ENCODE peak calls at places on chromosomes 5 and 9, in four cellular contexts. S, K, E and O are unnamed samples.

GRCh38 chr9:626591-626990 is 214.9 kb upstream of the DMRT1 start:
- DNase-seq in S (no peak), K (no peak), E (no peak), O (no peak)

GRCh38 chr5:158958048-158958994 is 141.4 kb downstream of the EBF1 start:
- DNase-seq in K (no peak), E (no peak), S (no peak), O (no peak)

GRCh38 chr9:128190516-128191405 is 611 bp downstream of the CIZ1 start:
- DNase-seq in K (no peak), E (no peak), S (peak), O (peak)

GRCh38 chr5:139287890-139288635 is 5.5 kb upstream of the MATR3 start:
- DNase-seq in K (no peak), S (peak), E (no peak), O (peak)

GRCh38 chr9:15191358-15191757 is 115.7 kb downstream of the TTC39B start:
- DNase-seq in K (no peak), E (no peak), S (no peak), O (no peak)

GRCh38 chr9:2356391-2356790 is 265.2 kb upstream of the VLDLR start:
- DNase-seq in S (no peak), E (no peak), K (no peak), O (peak)

GRCh38 chr5:156552855-156553358 is 225.9 kb downstream of the SGCD start:
- DNase-seq in E (no peak), K (no peak), S (no peak), O (no peak)

GRCh38 chr5:103943243-103943642 is 380.7 kb upstream of the NUDT12 start:
- DNase-seq in K (no peak), E (no peak), S (no peak), O (no peak)

GRCh38 chr9:125960631-125961030 is 213.5 kb downstream of the PBX3 start:
- DNase-seq in K (no peak), E (no peak), S (no peak), O (no peak)

GRCh38 chr5:32687167-32687831 is 23.8 kb upstream of the NPR3 start:
- DNase-seq in E (no peak), S (no peak), K (no peak), O (no peak)